ENCODE peak calls at places on chromosomes 4 and X, in ten cellular contexts. P is choroid plexus epithelial cell, V is fibroblast of lung, O is AG04450, X is left lung, A is ascending aorta, W is lung, I is ovary, H is neural crest cell, U is transverse colon. E is an unnamed sample.

GRCh38 chrX:140440891-140441290 is 64.0 kb downstream of the SOX3 start:
- DNase-seq in P (no peak), V (peak; percentile 44), O (no peak), X (no peak), A (no peak), W (no peak), I (no peak), H (peak; percentile 37), U (no peak), E (no peak)

GRCh38 chr4:123819362-123820035 is 422.9 kb downstream of the SPRY1 start:
- DNase-seq in P (peak; percentile 42), V (peak; percentile 40), O (no peak), X (no peak), A (no peak), W (no peak), I (no peak), H (no peak), U (no peak), E (no peak)

GRCh38 chr4:125750827-125751466 is 436.2 kb downstream of the FAT4 start:
- DNase-seq in P (peak; percentile 85), V (peak; percentile 32), O (no peak), X (no peak), A (peak; percentile 61), W (no peak), I (peak; percentile 21), H (no peak), U (no peak), E (peak; percentile 22)

GRCh38 chr4:10364194-10364593 is 93.0 kb downstream of the ZNF518B start:
- DNase-seq in P (no peak), V (no peak), O (no peak), X (no peak), A (no peak), W (no peak), I (no peak), H (no peak), U (no peak), E (no peak)

GRCh38 chrX:120664081-120664480 is 34.2 kb upstream of the C1GALT1C1 start:
- DNase-seq in P (peak; percentile 46), V (peak; percentile 12), O (no peak), X (no peak), A (no peak), W (no peak), I (no peak), H (no peak), U (no peak), E (no peak)

GRCh38 chr4:89538886-89539285 is 231.3 kb upstream of the GPRIN3 start:
- DNase-seq in P (no peak), V (no peak), O (no peak), X (no peak), A (no peak), W (no peak), I (no peak), H (no peak), U (no peak), E (no peak)

GRCh38 chr4:16106956-16107355 is 23.1 kb upstream of the PROM1 start:
- DNase-seq in P (no peak), V (no peak), O (no peak), X (no peak), A (no peak), W (peak; percentile 14), I (no peak), H (no peak), U (no peak), E (no peak)

GRCh38 chrX:789096-789495 is 158.5 kb downstream of the SHOX start:
- DNase-seq in P (no peak), V (no peak), O (no peak), X (no peak), A (no peak), W (no peak), I (no peak), H (no peak), U (no peak), E (no peak)

GRCh38 chr4:71974681-71975080 is 57.1 kb upstream of the NPFFR2 start:
- DNase-seq in P (peak; percentile 13), V (peak; percentile 88), O (no peak), X (no peak), A (no peak), W (no peak), I (no peak), H (no peak), U (no peak), E (peak; percentile 38)

GRCh38 chrX:100731441-100732281 is at the start of gene SYTL4:
- DNase-seq in P (peak; percentile 12), V (peak; percentile 11), O (no peak), X (peak; percentile 62), A (peak; percentile 67), W (no peak), I (peak; percentile 71), H (peak; percentile 6), U (peak; percentile 42), E (peak; percentile 51)

GRCh38 chrX:31268359-31268758 is 196.5 kb upstream of the FTHL17 start:
- DNase-seq in P (peak; percentile 57), V (peak; percentile 15), O (no peak), X (no peak), A (no peak), W (no peak), I (no peak), H (no peak), U (no peak), E (no peak)

GRCh38 chr4:22474636-22475310 is 41.1 kb downstream of the ADGRA3 start:
- DNase-seq in P (peak; percentile 43), V (no peak), O (no peak), X (no peak), A (no peak), W (no peak), I (no peak), H (no peak), U (no peak), E (no peak)

GRCh38 chrX:14051416-14051815 is 21.7 kb upstream of the GEMIN8 start:
- DNase-seq in P (no peak), V (no peak), O (no peak), X (no peak), A (no peak), W (no peak), I (no peak), H (no peak), U (no peak), E (no peak)

GRCh38 chrX:115946059-115946458 is 224.5 kb upstream of the AGTR2 start:
- DNase-seq in P (no peak), V (no peak), O (no peak), X (no peak), A (no peak), W (no peak), I (no peak), H (no peak), U (no peak), E (no peak)

GRCh38 chrX:115952417-115953092 is 218.0 kb upstream of the AGTR2 start:
- DNase-seq in P (no peak), V (no peak), O (no peak), X (no peak), A (no peak), W (no peak), I (no peak), H (no peak), U (no peak), E (no peak)

GRCh38 chrX:115948018-115948923 is 222.3 kb upstream of the AGTR2 start:
- DNase-seq in P (no peak), V (no peak), O (no peak), X (no peak), A (no peak), W (no peak), I (no peak), H (no peak), U (peak; percentile 34), E (no peak)

GRCh38 chrX:115949900-115950822 is 220.4 kb upstream of the AGTR2 start:
- DNase-seq in P (no peak), V (no peak), O (no peak), X (no peak), A (peak; percentile 73), W (peak; percentile 50), I (peak; percentile 74), H (no peak), U (peak; percentile 50), E (no peak)
- TF ChIP-seq CTCF in P (no peak), V (no peak), O (no peak), X (no peak), A (peak; percentile 45), W (no peak), I (no peak), H (no peak), U (no peak), E (no peak)

GRCh38 chrX:8724176-8724757 is 7.7 kb downstream of the ANOS1 start:
- DNase-seq in P (peak; percentile 1), V (no peak), O (no peak), X (no peak), A (no peak), W (no peak), I (no peak), H (no peak), U (no peak), E (no peak)
- TF ChIP-seq CTCF in P (peak; percentile 16), V (no peak), O (peak; percentile 18), X (no peak), A (no peak), W (no peak), I (no peak), H (peak; percentile 41), U (no peak), E (no peak)

DNA sequence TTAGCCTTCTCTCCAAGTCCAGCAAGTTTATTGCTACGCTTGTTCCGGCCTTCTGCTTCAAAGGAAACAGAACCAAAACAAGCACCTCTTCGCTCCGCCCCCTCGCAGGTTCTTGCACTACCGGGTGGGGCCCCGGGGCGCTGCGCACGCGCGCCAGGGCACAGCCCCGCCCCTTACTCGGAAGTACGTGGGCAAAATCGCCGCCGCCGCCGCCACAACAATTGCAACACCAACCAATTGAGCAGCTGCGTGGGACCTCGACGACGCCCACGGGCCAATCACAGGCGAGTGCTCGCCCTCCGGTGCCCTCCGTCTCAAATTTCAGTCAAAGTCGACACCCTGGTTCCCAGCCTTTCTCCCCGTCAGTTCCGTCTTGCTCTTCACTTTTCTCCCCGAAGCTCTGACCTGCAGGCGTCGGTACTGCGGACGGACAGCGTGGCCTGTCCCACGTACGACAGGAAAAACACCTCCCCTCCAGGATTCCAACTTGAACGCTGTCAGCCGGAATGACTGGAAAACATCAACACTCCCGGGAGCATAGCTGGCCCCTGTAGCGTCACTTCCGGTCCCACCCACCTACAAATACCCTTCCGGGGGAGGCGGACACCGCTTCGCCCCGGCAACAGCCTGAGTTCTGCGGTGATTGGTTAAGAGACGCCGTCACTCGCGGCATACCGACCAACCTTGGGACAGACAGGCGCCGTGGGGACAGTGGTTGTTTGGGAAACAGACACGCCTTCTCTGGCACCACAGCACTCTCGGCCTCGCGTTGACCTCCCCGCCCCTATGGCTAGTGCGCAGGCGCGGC is 624 bp upstream of the OTUD5 start:
- DNase-seq in P (peak; percentile 99), V (peak; percentile 97), O (peak; percentile 96), X (peak; percentile 94), A (peak; percentile 98), W (peak; percentile 95), I (peak; percentile 93), H (peak; percentile 78), U (peak; percentile 95), E (peak; percentile 95)
- TF ChIP-seq CTCF in P (no peak), V (no peak), O (no peak), X (no peak), A (no peak), W (no peak), I (peak; percentile 13), H (no peak), U (no peak), E (no peak)

DNA sequence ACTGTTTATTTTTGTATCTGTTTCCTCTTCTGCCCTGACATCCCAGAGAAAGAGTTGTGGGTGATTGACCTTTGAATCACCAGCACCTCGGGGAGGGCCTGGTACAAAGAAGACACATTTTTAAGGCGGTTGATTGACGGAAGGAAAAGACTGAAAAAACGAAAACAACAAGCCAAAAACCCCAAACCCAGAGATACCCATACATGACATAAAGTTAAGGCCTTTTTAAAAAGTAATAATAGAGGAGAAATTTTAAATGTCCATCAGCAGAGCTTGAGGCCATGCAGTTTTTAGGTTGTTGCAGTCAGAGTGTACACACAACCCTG is 110.0 kb downstream of the GNL3L start:
- DNase-seq in P (no peak), V (no peak), O (no peak), X (no peak), A (no peak), W (no peak), I (no peak), H (no peak), U (no peak), E (no peak)
- TF ChIP-seq CTCF in P (no peak), V (no peak), O (no peak), X (no peak), A (no peak), W (no peak), I (no peak), H (no peak), U (no peak), E (no peak)